ENCODE peak calls at places on chromosomes 11 and 22, in nine cellular contexts. V is neural progenitor cell, O is SK-N-SH, W is fibroblast of lung, I is IMR-90, Q is hepatocyte, U is GM23338, N is endothelial cell of umbilical vein, T is OCI-LY7. M is an unnamed sample.
A peak's percentile ranks its signal among the peaks of the same experiment; 100 is the strongest.

GRCh38 chr11:77457340-77457739 is 16.6 kb downstream of the PAK1 start:
- DNase-seq in T (no peak), O (no peak), W (no peak), V (peak; percentile 66), Q (no peak), U (peak; percentile 72), N (no peak), I (no peak), M (no peak)

GRCh38 chr11:29518389-29519174 is 498.2 kb downstream of the KCNA4 start:
- DNase-seq in U (peak; percentile 67), O (no peak), T (peak; percentile 83), I (no peak), V (peak; percentile 4), Q (peak; percentile 50), W (no peak), N (no peak), M (no peak)

GRCh38 chr22:48836673-48837340 is 990.9 kb downstream of the BRD1 start:
- DNase-seq in V (no peak), O (no peak), I (no peak), W (no peak), N (no peak), Q (no peak), T (no peak), U (no peak), M (no peak)

GRCh38 chr11:6855971-6856542 is 6.8 kb upstream of the OR10A2 start:
- DNase-seq in N (no peak), Q (peak; percentile 37), O (no peak), U (no peak), I (peak; percentile 67), W (peak; percentile 49), V (peak; percentile 60), T (no peak), M (peak; percentile 20)

GRCh38 chr11:126138636-126139540 is 72.6 kb downstream of the RPUSD4 start:
- DNase-seq in W (no peak), O (no peak), N (no peak), T (no peak), V (no peak), U (no peak), Q (no peak), I (no peak), M (no peak)

GRCh38 chr22:37018815-37019308 is 385 bp downstream of the TST start:
- DNase-seq in U (peak; percentile 70), V (peak; percentile 72), N (peak; percentile 44), O (peak; percentile 68), Q (peak; percentile 86), T (no peak), W (peak; percentile 55), I (peak; percentile 55), M (peak; percentile 31)

GRCh38 chr11:3119141-3119821 is 45.8 kb downstream of the OSBPL5 start:
- DNase-seq in O (no peak), V (no peak), Q (no peak), N (no peak), U (no peak), I (no peak), W (no peak), T (no peak), M (no peak)

GRCh38 chr11:75813622-75814039 is 1.4 kb upstream of the UVRAG start:
- DNase-seq in T (no peak), V (no peak), Q (no peak), U (no peak), N (peak; percentile 99), W (peak; percentile 51), O (no peak), I (peak; percentile 20), M (peak; percentile 23)

GRCh38 chr11:134052395-134052987 is 16.4 kb upstream of the JAM3 start:
- DNase-seq in U (no peak), Q (no peak), V (no peak), T (no peak), W (no peak), N (no peak), O (no peak), I (peak; percentile 22), M (no peak)

GRCh38 chr11:41334007-41334933 is 125.2 kb downstream of the LRRC4C start:
- DNase-seq in U (no peak), N (no peak), V (no peak), I (no peak), O (no peak), W (no peak), Q (no peak), T (no peak), M (no peak)

GRCh38 chr11:40294343-40294723 is 1165.1 kb downstream of the LRRC4C start:
- DNase-seq in O (no peak), Q (no peak), W (no peak), T (no peak), V (no peak), U (no peak), I (no peak), N (no peak), M (no peak)

GRCh38 chr11:783581-784015 is 6.3 kb downstream of the CEND1 start:
- DNase-seq in N (peak; percentile 80), T (no peak), U (peak; percentile 98), Q (peak; percentile 93), O (peak; percentile 91), V (peak; percentile 94), W (peak; percentile 91), I (peak; percentile 96), M (peak; percentile 86)

GRCh38 chr11:10395196-10395897 is 59.7 kb upstream of the AMPD3 start:
- DNase-seq in N (no peak), I (peak; percentile 25), W (no peak), V (no peak), U (no peak), O (no peak), Q (no peak), T (no peak), M (no peak)

GRCh38 chr11:36500315-36500721 is 9.8 kb downstream of the TRAF6 start:
- DNase-seq in Q (peak; percentile 77), W (peak; percentile 95), N (peak; percentile 89), I (peak; percentile 96), O (no peak), U (no peak), T (no peak), V (peak; percentile 30), M (peak; percentile 92)

GRCh38 chr11:124899376-124900145 is 1.9 kb upstream of the ROBO4 start:
- DNase-seq in V (no peak), O (peak; percentile 29), N (peak; percentile 56), T (no peak), Q (no peak), W (no peak), I (no peak), U (no peak), M (no peak)
- H2AFZ ChIP-seq in V (no peak overlapping the region), O (peak overlapping the region; percentile 64), N (no peak overlapping the region), T (no peak overlapping the region), Q (no peak overlapping the region), W (no peak overlapping the region), I (peak overlapping the region; percentile 67), U (no peak overlapping the region), M (no peak overlapping the region)

DNA sequence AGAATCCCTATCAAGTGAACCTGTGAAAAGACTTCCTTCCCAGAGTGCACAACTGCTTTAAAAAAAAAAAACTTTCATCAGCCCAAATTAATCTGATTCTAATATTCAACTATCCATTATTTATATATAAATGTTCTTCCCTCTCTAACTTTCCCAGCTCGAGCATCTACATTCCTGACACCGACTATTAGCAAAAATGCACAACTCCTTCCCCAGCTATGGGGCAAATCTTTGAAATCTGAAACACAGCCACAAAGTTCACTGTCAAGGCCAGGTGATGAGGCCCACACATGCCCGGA is 2.3 kb downstream of the PHF21A start:
- DNase-seq in Q (no peak), U (no peak), I (no peak), V (no peak), O (no peak), N (no peak), W (no peak), T (no peak), M (no peak)
- H2AFZ ChIP-seq in Q (peak overlapping the region; percentile 45), U (no peak overlapping the region), I (no peak overlapping the region), V (no peak overlapping the region), O (peak overlapping the region; percentile 77), N (peak overlapping the region; percentile 53), W (no peak overlapping the region), T (peak overlapping the region; percentile 79), M (peak overlapping the region; percentile 68)

GRCh38 chr11:5275369-5276110 is 5.8 kb upstream of the HBE1 start:
- DNase-seq in U (no peak), I (no peak), V (no peak), O (no peak), W (no peak), N (no peak), Q (no peak), T (no peak), M (no peak)

GRCh38 chr11:5277807-5278206 is 8.1 kb upstream of the HBE1 start:
- DNase-seq in T (no peak), N (no peak), O (no peak), W (no peak), I (no peak), U (no peak), Q (no peak), V (no peak), M (no peak)

GRCh38 chr11:5269715-5270147 is at the start of gene HBE1:
- DNase-seq in I (no peak), V (no peak), Q (no peak), O (no peak), N (no peak), W (no peak), T (no peak), U (no peak), M (no peak)

GRCh38 chr11:5274340-5274739 is 4.6 kb upstream of the HBE1 start:
- DNase-seq in O (no peak), N (no peak), I (no peak), Q (no peak), V (no peak), T (no peak), U (no peak), W (peak; percentile 19), M (no peak)

DNA sequence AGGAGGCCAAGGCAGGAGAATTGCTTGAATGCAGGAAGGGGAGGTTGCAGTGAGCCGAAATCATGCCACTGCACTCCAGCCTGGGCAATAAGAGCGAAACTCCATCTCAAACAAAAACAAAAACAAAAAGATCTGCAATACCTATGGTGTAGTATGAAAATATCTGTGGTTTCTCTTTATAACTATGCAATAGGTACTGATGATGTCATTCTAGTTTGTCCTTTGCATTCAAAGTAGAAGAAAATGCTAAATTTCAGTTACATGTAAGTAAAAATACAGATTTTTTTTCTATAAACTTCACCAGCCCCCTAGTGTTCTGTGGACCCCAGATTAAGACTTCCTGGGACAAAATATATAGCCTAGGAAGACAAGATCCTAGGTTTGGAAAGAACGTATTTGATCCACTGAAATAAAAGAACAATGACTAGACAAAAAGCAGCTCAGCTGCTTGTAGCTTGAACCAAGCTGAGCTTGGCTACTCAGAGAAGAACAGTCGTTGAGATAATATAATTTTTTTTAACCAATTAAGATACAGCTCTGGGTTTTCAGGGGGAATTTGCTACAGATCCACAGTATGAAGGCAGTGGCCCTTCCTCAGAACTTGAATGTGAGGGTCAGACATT is 2.8 kb upstream of the HBE1 start:
- DNase-seq in W (no peak), N (no peak), T (no peak), U (no peak), I (no peak), V (no peak), Q (no peak), O (no peak), M (no peak)
- H2AFZ ChIP-seq in W (no peak overlapping the region), N (no peak overlapping the region), T (no peak overlapping the region), U (no peak overlapping the region), I (no peak overlapping the region), V (no peak overlapping the region), Q (no peak overlapping the region), O (no peak overlapping the region), M (no peak overlapping the region)

DNA sequence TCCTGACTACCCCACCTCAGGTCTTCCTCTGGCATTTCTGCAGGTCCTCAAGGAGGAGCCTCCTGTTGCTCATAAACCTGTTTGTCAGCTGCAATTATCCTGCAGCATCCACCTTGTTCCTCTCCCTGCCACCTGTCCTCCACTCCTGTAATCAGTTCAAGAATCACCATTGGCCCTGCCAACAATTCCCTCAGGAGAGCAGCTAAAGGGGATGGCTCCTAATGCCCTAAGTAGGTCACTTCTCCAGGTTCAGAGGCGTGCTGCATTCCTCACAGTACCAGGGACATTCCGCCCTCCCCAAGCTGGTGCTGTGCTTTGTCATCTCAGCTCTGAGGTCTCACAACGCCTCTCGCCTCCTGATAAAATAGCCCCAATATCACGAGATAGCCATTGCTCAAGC is 2.1 kb downstream of the CLDN25 start:
- DNase-seq in N (no peak), O (no peak), Q (peak; percentile 24), W (no peak), T (no peak), V (no peak), I (no peak), U (peak; percentile 47), M (no peak)
- H2AFZ ChIP-seq in N (no peak overlapping the region), O (no peak overlapping the region), Q (no peak overlapping the region), W (no peak overlapping the region), T (no peak overlapping the region), V (no peak overlapping the region), I (no peak overlapping the region), U (no peak overlapping the region), M (no peak overlapping the region)

M was measured in astrocyte.